ENCODE peak calls at places on chromosomes 16 and 17, in six cellular contexts. Q is heart left ventricle, K is lower lobe of right lung, V is transverse colon, Y is upper lobe of right lung, P is fibroblast of the aortic adventitia. Z is an unnamed sample.

GRCh38 chr17:40327735-40328385 is 18.9 kb downstream of the RARA start:
- DNase-seq in Y (no peak), Q (peak), V (no peak), P (peak), K (peak), Z (peak)

GRCh38 chr16:66661210-66661560 is 35.4 kb downstream of the CMTM4 start:
- DNase-seq in Q (no peak), V (no peak), Y (no peak), P (no peak), K (no peak), Z (no peak)

GRCh38 chr17:41492771-41493170 is 3.1 kb upstream of the KRT36 start:
- DNase-seq in P (peak), Y (peak), V (peak), Q (no peak), K (no peak), Z (no peak)

GRCh38 chr16:72162105-72162680 is 9.8 kb downstream of the PMFBP1 start:
- DNase-seq in Y (no peak), K (no peak), P (no peak), V (no peak), Q (no peak), Z (no peak)

GRCh38 chr17:64491995-64492394 is 4.9 kb downstream of the POLG2 start:
- DNase-seq in Q (no peak), Y (no peak), K (no peak), P (no peak), V (no peak), Z (no peak)

GRCh38 chr17:58335061-58335731 is 6.6 kb upstream of the TSPOAP1 start:
- DNase-seq in K (peak), Y (peak), V (no peak), Q (no peak), P (no peak), Z (peak)

GRCh38 chr16:55370762-55371482 is 46.9 kb downstream of the IRX6 start:
- DNase-seq in P (peak), Y (peak), Q (peak), K (peak), V (peak), Z (peak)

GRCh38 chr17:2695961-2696760 is 15.4 kb downstream of the CLUH start:
- DNase-seq in K (peak), V (peak), Y (peak), P (no peak), Q (peak), Z (peak)

GRCh38 chr17:6796887-6797490 is 21.0 kb downstream of the FBXO39 start:
- DNase-seq in V (no peak), Y (no peak), K (no peak), Q (no peak), P (no peak), Z (no peak)

GRCh38 chr16:56611281-56611833 is 3.0 kb downstream of the MT2A start:
- DNase-seq in Y (no peak), K (no peak), V (no peak), P (peak), Q (peak), Z (no peak)

GRCh38 chr17:58228679-58229078 is 9.6 kb upstream of the MKS1 start:
- DNase-seq in K (no peak), P (no peak), Q (no peak), Y (no peak), V (no peak), Z (no peak)

GRCh38 chr16:86714166-86714565 is 135.8 kb downstream of the FOXL1 start:
- DNase-seq in P (peak), K (no peak), Q (no peak), V (no peak), Y (no peak), Z (no peak)

GRCh38 chr17:73412914-73413313 is 101.1 kb upstream of the CDC42EP4 start:
- DNase-seq in Q (no peak), Y (no peak), K (peak), V (no peak), P (no peak), Z (no peak)

GRCh38 chr17:42779942-42780815 is at the start of gene WNK4:
- DNase-seq in Y (no peak), V (peak), P (no peak), Q (no peak), K (no peak), Z (peak)
- H3K4me3 ChIP-seq in Y (peak), V (peak), P (peak), Q (peak), K (peak), Z (peak)

GRCh38 chr17:76869878-76870714 is 1.9 kb downstream of the MGAT5B start:
- DNase-seq in Y (no peak), Q (no peak), K (no peak), V (no peak), P (no peak), Z (peak)
- H3K4me3 ChIP-seq in Y (no peak), Q (no peak), K (peak), V (no peak), P (no peak), Z (no peak)

GRCh38 chr16:89452925-89453324 is 37.4 kb downstream of the ANKRD11 start:
- DNase-seq in K (no peak), V (no peak), Q (no peak), Y (no peak), P (no peak), Z (no peak)

GRCh38 chr16:89455692-89456091 is 34.7 kb downstream of the ANKRD11 start:
- DNase-seq in Y (no peak), Q (no peak), V (no peak), P (no peak), K (no peak), Z (no peak)

GRCh38 chr16:89453662-89454321 is 36.6 kb downstream of the ANKRD11 start:
- DNase-seq in P (peak), V (no peak), Y (no peak), Q (peak), K (peak), Z (peak)

GRCh38 chr16:89456412-89456811 is 33.9 kb downstream of the ANKRD11 start:
- DNase-seq in V (no peak), Y (no peak), Q (no peak), P (no peak), K (no peak), Z (no peak)

DNA sequence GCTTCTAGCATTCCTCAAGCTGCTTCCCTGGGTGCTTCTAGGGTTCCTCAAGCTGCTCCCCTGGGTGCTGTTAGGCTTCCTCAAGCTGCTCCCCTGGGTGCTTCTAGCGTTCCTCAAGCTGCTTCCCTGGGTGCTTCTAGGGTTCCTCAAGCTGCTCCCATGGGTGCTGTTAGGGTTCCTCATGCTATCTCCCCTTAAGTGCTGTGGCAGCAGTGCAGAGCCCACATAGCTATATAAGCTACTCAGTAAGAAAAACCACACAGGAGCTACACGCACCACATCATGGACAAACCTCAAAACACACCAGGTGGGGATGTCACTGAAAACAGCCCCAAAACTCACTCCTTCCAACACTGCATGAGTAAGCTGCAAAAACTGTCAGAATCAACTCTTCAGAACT is 35.2 kb downstream of the ANKRD11 start:
- DNase-seq in P (no peak), V (no peak), K (no peak), Q (no peak), Y (no peak), Z (no peak)
- H3K4me3 ChIP-seq in P (no peak), V (no peak), K (no peak), Q (no peak), Y (no peak), Z (no peak)

DNA sequence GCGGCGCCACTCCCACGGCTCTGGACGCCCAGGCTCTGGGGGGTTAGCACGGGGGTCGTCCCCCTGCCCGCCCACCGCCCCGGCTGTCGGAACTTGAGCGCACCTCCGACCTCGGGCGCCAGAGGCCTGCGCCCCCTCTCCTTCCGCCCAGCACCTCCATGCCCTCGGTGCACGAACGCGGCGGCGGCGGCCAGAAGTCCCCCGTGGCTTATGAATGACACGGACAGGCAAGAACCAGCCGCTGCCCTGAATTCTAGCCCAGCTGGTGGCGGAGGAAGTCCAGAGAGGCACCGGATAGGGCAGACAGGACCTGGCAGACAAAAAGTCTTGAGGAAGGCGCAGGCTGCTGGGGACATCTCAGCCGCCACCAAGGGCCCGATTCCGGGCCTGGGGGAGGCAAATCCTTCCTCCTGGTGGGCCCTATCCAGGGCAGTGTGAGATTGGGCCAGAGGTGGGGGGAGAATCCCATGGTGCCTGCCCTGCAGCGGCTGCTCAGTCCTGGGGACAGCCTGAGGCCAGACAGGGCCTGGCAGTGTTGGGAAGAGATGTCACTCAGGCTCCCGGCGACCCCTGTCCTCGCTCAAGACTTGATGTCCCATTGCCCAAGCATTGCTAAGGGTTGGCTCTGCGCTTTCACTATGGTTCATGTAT is 897 bp upstream of the CYGB start:
- DNase-seq in K (peak), P (no peak), Q (peak), V (no peak), Y (peak), Z (peak)
- H3K4me3 ChIP-seq in K (peak), P (peak), Q (peak), V (peak), Y (peak), Z (peak)

GRCh38 chr17:9360610-9361571 is 214.7 kb downstream of the STX8 start:
- DNase-seq in K (no peak), V (peak), Q (peak), Y (no peak), P (peak), Z (peak)
- H3K4me3 ChIP-seq in K (no peak), V (no peak), Q (no peak), Y (no peak), P (peak), Z (no peak)

DNA sequence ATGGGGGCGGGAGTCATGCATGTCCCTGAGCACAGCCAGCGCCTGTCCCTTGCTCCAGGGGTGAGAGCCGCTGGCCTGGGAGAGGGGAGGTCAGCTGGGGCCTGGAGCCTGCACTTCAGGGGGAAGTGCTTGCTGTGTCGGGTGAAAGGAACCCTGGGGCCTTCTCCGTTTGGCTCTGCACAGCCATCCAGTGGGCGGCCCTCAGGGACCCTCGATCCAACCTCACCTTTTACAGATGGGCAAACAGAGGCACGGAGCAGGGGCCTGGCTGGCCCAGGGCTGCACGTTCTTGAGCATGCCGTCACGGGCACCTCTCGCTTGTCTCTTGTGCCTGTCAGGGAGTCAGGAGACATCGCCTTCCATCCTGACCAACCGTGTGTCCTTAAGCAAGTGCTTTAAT is 1.8 kb downstream of the SNX20 start:
- DNase-seq in Q (no peak), Y (no peak), P (no peak), V (no peak), K (no peak), Z (no peak)
- H3K4me3 ChIP-seq in Q (no peak), Y (no peak), P (no peak), V (no peak), K (peak), Z (no peak)

GRCh38 chr17:19975601-19976000 is 2.0 kb downstream of the AKAP10 start:
- DNase-seq in V (no peak), K (no peak), P (no peak), Q (no peak), Y (no peak), Z (peak)
- H3K4me3 ChIP-seq in V (no peak), K (no peak), P (no peak), Q (no peak), Y (no peak), Z (no peak)